ENCODE peak calls at places on chromosome 14, in four cellular contexts. One of them, this sample, is unnamed.

GRCh38 chr14:57461777-57462320 is 31.8 kb downstream of the CCDC198 start:
- DNase-seq in esophagus muscularis mucosa: no peak
- DNase-seq in transverse colon: no peak
- DNase-seq in H1: no peak
- DNase-seq in this sample: no peak

GRCh38 chr14:51095854-51096823 is 1.2 kb upstream of the TRIM9 start:
- DNase-seq in esophagus muscularis mucosa: no peak
- DNase-seq in H1: no peak
- DNase-seq in transverse colon: peak; percentile 18
- DNase-seq in this sample: no peak

GRCh38 chr14:29710015-29710414 is 217.6 kb downstream of the PRKD1 start:
- DNase-seq in transverse colon: no peak
- DNase-seq in esophagus muscularis mucosa: no peak
- DNase-seq in H1: no peak
- DNase-seq in this sample: no peak

GRCh38 chr14:68780358-68781160 is 12.3 kb downstream of the ZFP36L1 start:
- DNase-seq in H1: no peak
- DNase-seq in transverse colon: peak; percentile 68
- DNase-seq in esophagus muscularis mucosa: no peak
- DNase-seq in this sample: peak; percentile 85

GRCh38 chr14:57502581-57503254 is 9.1 kb upstream of the CCDC198 start:
- DNase-seq in esophagus muscularis mucosa: no peak
- DNase-seq in transverse colon: no peak
- DNase-seq in H1: no peak
- DNase-seq in this sample: no peak

GRCh38 chr14:60327447-60328331 is 78.7 kb downstream of the PPM1A start:
- DNase-seq in transverse colon: peak; percentile 60
- DNase-seq in esophagus muscularis mucosa: no peak
- DNase-seq in H1: no peak
- DNase-seq in this sample: no peak

GRCh38 chr14:72801381-72801812 is 92.5 kb downstream of the DPF3 start:
- DNase-seq in esophagus muscularis mucosa: no peak
- DNase-seq in transverse colon: no peak
- DNase-seq in H1: no peak
- DNase-seq in this sample: no peak

GRCh38 chr14:89891055-89891454 is 63.5 kb downstream of the EFCAB11 start:
- DNase-seq in transverse colon: no peak
- DNase-seq in esophagus muscularis mucosa: no peak
- DNase-seq in H1: no peak
- DNase-seq in this sample: no peak

GRCh38 chr14:95040723-95041476 is 116.4 kb downstream of the DICER1 start:
- DNase-seq in esophagus muscularis mucosa: peak; percentile 85
- DNase-seq in transverse colon: no peak
- DNase-seq in H1: no peak
- DNase-seq in this sample: peak; percentile 61

GRCh38 chr14:34713681-34714319 is 593 bp downstream of the CFL2 start:
- DNase-seq in transverse colon: peak; percentile 37
- DNase-seq in H1: no peak
- DNase-seq in esophagus muscularis mucosa: no peak
- DNase-seq in this sample: no peak

GRCh38 chr14:51518681-51519080 is 133.0 kb upstream of the FRMD6 start:
- DNase-seq in transverse colon: no peak
- DNase-seq in esophagus muscularis mucosa: no peak
- DNase-seq in H1: no peak
- DNase-seq in this sample: no peak

GRCh38 chr14:50676814-50677516 is 8.9 kb upstream of the SAV1 start:
- DNase-seq in H1: no peak
- DNase-seq in esophagus muscularis mucosa: no peak
- DNase-seq in transverse colon: no peak
- DNase-seq in this sample: no peak

GRCh38 chr14:24960816-24961215 is 89.1 kb downstream of the STXBP6 start:
- DNase-seq in esophagus muscularis mucosa: no peak
- DNase-seq in transverse colon: no peak
- DNase-seq in H1: no peak
- DNase-seq in this sample: no peak

GRCh38 chr14:23610090-23610814 is 25.9 kb upstream of the DHRS2 start:
- DNase-seq in H1: no peak
- DNase-seq in transverse colon: no peak
- DNase-seq in esophagus muscularis mucosa: no peak
- DNase-seq in this sample: no peak
- H3K4me1 ChIP-seq in H1: no peaks in the 10 kb centered on the region
- H3K4me1 ChIP-seq in transverse colon: no peaks in the 10 kb centered on the region
- H3K4me1 ChIP-seq in esophagus muscularis mucosa: no peaks in the 10 kb centered on the region
- H3K4me1 ChIP-seq in this sample: no peaks in the 10 kb centered on the region

DNA sequence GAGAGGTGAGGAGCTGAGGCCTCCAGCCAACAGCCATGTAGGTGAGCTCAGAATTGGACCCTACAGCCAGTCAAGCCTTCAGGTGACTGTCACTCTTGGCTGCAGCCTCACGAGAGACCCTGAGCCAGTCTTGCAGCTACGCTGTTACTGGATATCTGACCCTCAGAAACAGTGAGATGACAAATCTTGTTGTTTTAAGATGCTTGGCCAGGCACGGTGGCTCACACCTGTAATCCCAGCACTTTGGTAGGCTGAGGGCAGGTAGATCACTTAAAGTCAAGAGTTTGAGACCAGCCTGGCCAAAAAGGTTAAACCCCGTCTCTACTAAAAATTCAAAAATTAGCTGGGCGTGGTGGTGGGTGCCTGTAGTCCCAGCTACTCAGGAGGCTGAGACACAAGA is 6.2 kb downstream of the PLEK2 start:
- DNase-seq in H1: no peak
- DNase-seq in transverse colon: no peak
- DNase-seq in esophagus muscularis mucosa: no peak
- DNase-seq in this sample: no peak
- TF ChIP-seq POLR2AphosphoS5 in H1: no peak
- TF ChIP-seq POLR2AphosphoS5 in transverse colon: no peak
- TF ChIP-seq POLR2AphosphoS5 in esophagus muscularis mucosa: no peak
- TF ChIP-seq POLR2AphosphoS5 in this sample: no peak

GRCh38 chr14:100691395-100692025 is 35.2 kb upstream of the DLK1 start:
- DNase-seq in H1: no peak
- DNase-seq in transverse colon: no peak
- DNase-seq in esophagus muscularis mucosa: no peak
- DNase-seq in this sample: no peak

GRCh38 chr14:100692256-100692655 is 34.4 kb upstream of the DLK1 start:
- DNase-seq in esophagus muscularis mucosa: no peak
- DNase-seq in H1: no peak
- DNase-seq in transverse colon: no peak
- DNase-seq in this sample: no peak

GRCh38 chr14:100694579-100695422 is 31.9 kb upstream of the DLK1 start:
- DNase-seq in esophagus muscularis mucosa: no peak
- DNase-seq in transverse colon: no peak
- DNase-seq in H1: no peak
- DNase-seq in this sample: no peak

GRCh38 chr14:100693877-100694578 is 32.7 kb upstream of the DLK1 start:
- DNase-seq in H1: no peak
- DNase-seq in transverse colon: no peak
- DNase-seq in esophagus muscularis mucosa: no peak
- DNase-seq in this sample: no peak

GRCh38 chr14:100692859-100693558 is 33.7 kb upstream of the DLK1 start:
- DNase-seq in transverse colon: no peak
- DNase-seq in H1: peak; percentile 15
- DNase-seq in esophagus muscularis mucosa: no peak
- DNase-seq in this sample: no peak
- TF ChIP-seq CTCF in transverse colon: no peak
- TF ChIP-seq CTCF in H1: no peak
- TF ChIP-seq CTCF in esophagus muscularis mucosa: no peak
- TF ChIP-seq CTCF in this sample: no peak

GRCh38 chr14:64708148-64709004 is 4.2 kb downstream of the PLEKHG3 start:
- DNase-seq in esophagus muscularis mucosa: no peak
- DNase-seq in H1: no peak
- DNase-seq in transverse colon: no peak
- DNase-seq in this sample: no peak

GRCh38 chr14:64709126-64709525 is 4.9 kb downstream of the PLEKHG3 start:
- DNase-seq in transverse colon: no peak
- DNase-seq in esophagus muscularis mucosa: no peak
- DNase-seq in H1: no peak
- DNase-seq in this sample: no peak

GRCh38 chr14:64706552-64707193 is 2.4 kb downstream of the PLEKHG3 start:
- DNase-seq in H1: no peak
- DNase-seq in esophagus muscularis mucosa: no peak
- DNase-seq in transverse colon: no peak
- DNase-seq in this sample: no peak

GRCh38 chr14:64706119-64706465 is 1.9 kb downstream of the PLEKHG3 start:
- DNase-seq in transverse colon: no peak
- DNase-seq in esophagus muscularis mucosa: no peak
- DNase-seq in H1: no peak
- DNase-seq in this sample: no peak

GRCh38 chr14:64707661-64708060 is 3.4 kb downstream of the PLEKHG3 start:
- DNase-seq in esophagus muscularis mucosa: no peak
- DNase-seq in H1: no peak
- DNase-seq in transverse colon: peak; percentile 53
- DNase-seq in this sample: no peak
- H3K4me1 ChIP-seq in esophagus muscularis mucosa: peaks cover 87% of the 10 kb centered on the region
- H3K4me1 ChIP-seq in H1: peaks cover 22% of the 10 kb centered on the region
- H3K4me1 ChIP-seq in transverse colon: peaks cover 28% of the 10 kb centered on the region
- H3K4me1 ChIP-seq in this sample: peaks cover 74% of the 10 kb centered on the region

DNA sequence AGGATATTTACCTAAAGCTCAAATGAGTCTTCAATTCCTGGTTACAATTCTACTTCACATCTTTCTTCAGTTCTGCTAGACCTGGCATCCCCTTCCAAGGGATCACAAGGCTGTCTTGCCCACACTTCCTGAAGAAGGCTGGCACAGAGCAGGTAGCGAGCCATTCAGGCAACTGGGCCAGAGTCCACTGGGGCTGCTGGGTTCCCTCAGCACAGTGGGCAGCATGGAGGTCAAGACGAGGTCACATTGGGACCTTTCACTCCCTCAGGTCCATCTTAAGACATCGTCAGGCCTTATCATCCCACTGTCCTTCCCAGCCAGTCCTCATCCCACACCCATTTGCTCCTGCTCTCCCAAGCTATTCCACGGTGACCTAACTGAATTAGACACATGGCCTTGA is 143.1 kb upstream of the HIF1A start:
- DNase-seq in esophagus muscularis mucosa: no peak
- DNase-seq in transverse colon: no peak
- DNase-seq in H1: no peak
- DNase-seq in this sample: no peak
- TF ChIP-seq POLR2AphosphoS5 in esophagus muscularis mucosa: no peak
- TF ChIP-seq POLR2AphosphoS5 in transverse colon: no peak
- TF ChIP-seq POLR2AphosphoS5 in H1: no peak
- TF ChIP-seq POLR2AphosphoS5 in this sample: no peak

GRCh38 chr14:56119221-56119967 is 1.2 kb downstream of the PELI2 start:
- DNase-seq in H1: no peak
- DNase-seq in transverse colon: peak; percentile 37
- DNase-seq in esophagus muscularis mucosa: no peak
- DNase-seq in this sample: no peak

GRCh38 chr14:56120091-56120632 is 2.0 kb downstream of the PELI2 start:
- DNase-seq in H1: no peak
- DNase-seq in esophagus muscularis mucosa: no peak
- DNase-seq in transverse colon: no peak
- DNase-seq in this sample: no peak

GRCh38 chr14:56118611-56119181 is 485 bp downstream of the PELI2 start:
- DNase-seq in esophagus muscularis mucosa: no peak
- DNase-seq in H1: no peak
- DNase-seq in transverse colon: peak; percentile 26
- DNase-seq in this sample: no peak

GRCh38 chr14:56116128-56116900 is 1.9 kb upstream of the PELI2 start:
- DNase-seq in H1: no peak
- DNase-seq in esophagus muscularis mucosa: no peak
- DNase-seq in transverse colon: no peak
- DNase-seq in this sample: no peak

DNA sequence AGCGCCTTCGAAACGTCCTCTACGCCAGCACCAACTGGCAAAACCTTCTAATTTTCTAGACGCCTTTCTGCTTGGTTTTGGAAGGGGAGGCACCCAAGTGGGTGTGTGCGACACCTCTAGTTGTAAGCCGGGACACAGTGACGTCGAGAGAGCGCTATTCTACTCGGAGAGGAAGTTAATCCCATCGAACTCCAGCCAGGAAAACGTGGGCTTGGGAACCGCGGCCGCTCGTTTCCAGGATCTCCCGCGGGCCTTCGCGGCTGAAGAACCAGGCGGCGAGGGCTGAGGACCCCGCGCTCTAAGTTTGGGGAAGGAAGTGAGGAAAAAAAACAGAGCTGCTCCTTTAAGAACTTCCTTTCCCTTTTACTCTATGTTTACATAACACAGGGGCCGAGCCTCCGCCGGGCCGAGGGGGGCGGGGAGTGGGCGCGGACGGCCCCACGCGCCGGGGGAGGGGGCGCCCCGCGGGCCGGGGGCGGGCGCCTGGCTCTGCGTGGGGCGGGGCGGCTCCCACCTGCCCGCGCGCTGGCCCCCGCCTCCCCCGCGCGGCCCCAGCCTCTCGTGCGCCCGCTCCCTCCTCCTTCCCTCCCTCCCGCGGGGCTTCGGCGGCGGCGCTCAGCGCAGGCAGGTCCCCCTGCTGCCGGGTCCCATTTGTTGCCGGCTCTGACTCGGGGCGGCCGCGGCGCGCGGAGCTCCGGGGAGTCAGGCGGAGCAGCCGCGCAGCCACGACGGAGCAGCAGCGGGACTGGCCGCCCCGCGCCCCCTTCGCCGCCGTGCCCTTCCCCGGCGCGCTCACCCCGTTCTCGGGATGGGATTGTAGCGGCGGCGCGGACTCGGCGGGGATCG is at the start of gene PELI2:
- DNase-seq in transverse colon: peak; percentile 81
- DNase-seq in esophagus muscularis mucosa: no peak
- DNase-seq in H1: no peak
- DNase-seq in this sample: no peak
- TF ChIP-seq CTCF in transverse colon: no peak
- TF ChIP-seq CTCF in esophagus muscularis mucosa: peak; percentile 7
- TF ChIP-seq CTCF in H1: no peak
- TF ChIP-seq CTCF in this sample: peak; percentile 13

This sample was measured in vagina.